ENCODE peak calls at places on chromosomes 16 and 17, in five cellular contexts. H, X, U, P and R are unnamed samples.

GRCh38 chr17:42536372-42537155 is 523 bp downstream of the NAGLU start:
- DNase-seq in U (peak), H (no peak), P (peak), X (no peak), R (peak)

GRCh38 chr17:77666881-77667395 is 291.6 kb upstream of the TNRC6C start:
- DNase-seq in H (no peak), X (no peak), U (no peak), P (no peak), R (no peak)

GRCh38 chr17:75153854-75154194 is 488 bp downstream of the JPT1 start:
- DNase-seq in H (no peak), X (no peak), U (no peak), P (peak), R (no peak)

GRCh38 chr16:10045947-10046346 is 136.3 kb downstream of the GRIN2A start:
- DNase-seq in U (no peak), P (no peak), X (no peak), H (no peak), R (no peak)

GRCh38 chr17:48113201-48113676 is 5.7 kb downstream of the SNX11 start:
- DNase-seq in U (no peak), P (no peak), X (peak), H (no peak), R (no peak)

GRCh38 chr16:67403976-67404555 is 10.8 kb upstream of the TPPP3 start:
- DNase-seq in X (no peak), P (no peak), H (no peak), U (no peak), R (no peak)

GRCh38 chr16:86882586-86883280 is 304.4 kb downstream of the FOXL1 start:
- DNase-seq in U (no peak), X (no peak), H (no peak), P (no peak), R (no peak)

GRCh38 chr17:8644507-8644902 is 14.0 kb upstream of the MYH10 start:
- DNase-seq in U (no peak), X (no peak), P (no peak), H (no peak), R (no peak)

GRCh38 chr17:56112086-56112485 is 41.2 kb upstream of the ANKFN1 start:
- DNase-seq in P (no peak), U (no peak), H (no peak), X (no peak), R (no peak)

GRCh38 chr17:38455288-38455915 is 27.1 kb downstream of the ARHGAP23 start:
- DNase-seq in P (no peak), U (no peak), H (no peak), X (no peak), R (peak)
- TF ChIP-seq ZBTB33 in P (no peak), U (no peak), H (no peak), X (no peak), R (no peak)

DNA sequence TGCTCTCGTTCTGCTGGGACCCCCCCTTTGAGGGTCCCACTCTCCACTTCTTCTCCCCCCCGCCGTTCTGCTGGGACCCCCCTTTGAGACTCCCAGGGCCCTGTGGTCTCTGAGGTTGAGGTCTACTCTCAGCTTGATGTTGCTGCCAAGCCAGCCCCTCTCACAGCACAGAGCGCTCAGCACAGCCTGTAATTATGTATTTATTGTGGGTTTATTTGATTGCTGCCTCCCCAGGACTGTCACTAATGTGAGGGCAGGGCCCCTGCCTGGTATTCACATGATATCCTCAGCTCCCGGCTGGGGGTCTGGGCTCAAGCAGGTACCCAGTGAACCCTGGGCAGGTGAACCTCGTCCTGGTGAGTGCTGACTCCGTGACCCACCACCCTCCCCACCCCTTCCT is 35.4 kb downstream of the ACTG1 start:
- DNase-seq in X (no peak), P (no peak), H (no peak), U (no peak), R (no peak)
- TF ChIP-seq ZBTB33 in X (no peak), P (no peak), H (no peak), U (no peak), R (no peak)

GRCh38 chr17:73188011-73188410 is 4.8 kb upstream of the COG1 start:
- DNase-seq in X (no peak), H (no peak), P (no peak), U (no peak), R (no peak)
- TF ChIP-seq ZBTB33 in X (no peak), H (no peak), P (no peak), U (no peak), R (no peak)

DNA sequence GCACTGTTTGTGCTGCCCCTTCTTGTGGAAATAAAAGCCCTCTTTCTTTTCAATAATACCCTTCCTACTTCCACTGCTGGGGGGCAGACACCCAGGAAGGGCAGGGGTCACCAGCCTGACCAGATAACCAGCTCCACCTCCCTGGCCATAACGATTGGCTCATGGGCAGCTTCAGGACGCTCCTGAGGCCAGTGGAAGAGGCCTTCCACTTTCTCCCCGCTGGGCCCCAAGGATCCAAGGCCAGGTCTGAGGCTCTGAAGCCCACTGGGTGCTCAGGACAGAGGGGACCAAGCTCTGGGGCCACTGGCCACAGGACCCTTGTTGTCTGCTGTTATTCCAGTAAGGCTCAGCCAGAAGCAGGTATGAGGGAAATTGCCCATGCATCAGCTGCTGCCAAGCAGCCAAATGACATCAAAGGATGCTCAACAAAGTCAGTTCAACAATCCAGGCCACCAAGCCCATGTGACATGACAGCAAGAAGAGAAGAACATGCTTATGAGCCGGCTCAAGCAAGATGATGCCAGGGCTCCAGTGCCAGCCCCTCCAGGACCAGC is 238.8 kb downstream of the ZNF423 start:
- DNase-seq in P (no peak), H (no peak), U (no peak), X (no peak), R (no peak)
- TF ChIP-seq ZBTB33 in P (no peak), H (no peak), U (no peak), X (no peak), R (no peak)

GRCh38 chr17:50180593-50180992 is 14.8 kb downstream of the SGCA start:
- DNase-seq in P (no peak), H (no peak), U (no peak), X (no peak), R (no peak)

GRCh38 chr17:50180066-50180465 is 14.3 kb downstream of the SGCA start:
- DNase-seq in H (no peak), P (no peak), X (no peak), U (no peak), R (no peak)

GRCh38 chr17:50182783-50183438 is 17.1 kb downstream of the SGCA start:
- DNase-seq in U (no peak), X (no peak), P (no peak), H (no peak), R (no peak)

GRCh38 chr17:50181155-50181554 is 15.3 kb downstream of the SGCA start:
- DNase-seq in P (no peak), H (no peak), U (peak), X (no peak), R (no peak)

GRCh38 chr17:50181601-50182345 is 16.0 kb downstream of the SGCA start:
- DNase-seq in P (no peak), H (no peak), U (peak), X (no peak), R (no peak)
- TF ChIP-seq ZBTB33 in P (no peak), H (no peak), U (no peak), X (no peak), R (no peak)